ENCODE peak calls at places on chromosomes 3 and 15, in four cellular contexts. H is GDM1, P is HuH-7, C is M059J. B is an unnamed sample.

GRCh38 chr3:107063351-107063750 is 313.9 kb upstream of the CCDC54 start:
- DNase-seq in H (no peak), P (no peak), C (peak; percentile 83), B (no peak)

GRCh38 chr3:45931476-45931875 is 11.8 kb upstream of the CXCR6 start:
- DNase-seq in H (no peak), P (no peak), C (no peak), B (no peak)

GRCh38 chr3:30319713-30320112 is 286.7 kb upstream of the TGFBR2 start:
- DNase-seq in H (no peak), P (peak; percentile 28), C (peak; percentile 84), B (no peak)

GRCh38 chr15:58423205-58423604 is 8.6 kb upstream of the LIPC start:
- DNase-seq in H (no peak), P (no peak), C (no peak), B (no peak)

GRCh38 chr3:183158552-183159006 is 4.0 kb downstream of the LAMP3 start:
- DNase-seq in H (no peak), P (no peak), C (peak; percentile 77), B (no peak)

GRCh38 chr3:52782412-52783210 is 5.2 kb downstream of the ITIH1 start:
- DNase-seq in H (no peak), P (no peak), C (no peak), B (no peak)

GRCh38 chr3:116930786-116931185 is 221.2 kb downstream of the TUSC7 start:
- DNase-seq in H (no peak), P (no peak), C (peak; percentile 47), B (no peak)

GRCh38 chr3:85586018-85586417 is 627.2 kb downstream of the CADM2 start:
- DNase-seq in H (no peak), P (no peak), C (no peak), B (no peak)

GRCh38 chr15:48565560-48566482 is 79.7 kb downstream of the FBN1 start:
- DNase-seq in H (no peak), P (no peak), C (peak; percentile 65), B (no peak)

GRCh38 chr15:71194286-71194685 is 79.0 kb downstream of the THSD4 start:
- DNase-seq in H (no peak), P (no peak), C (no peak), B (no peak)

GRCh38 chr3:40021338-40021737 is 211.9 kb downstream of the MYRIP start:
- DNase-seq in H (no peak), P (no peak), C (no peak), B (peak; percentile 4)